ENCODE peak calls at places on chromosomes 11 and 22, in ten cellular contexts. U is SW480; Z is NCI-H460; P is GM20000; X is cardiac fibroblast; L is prostate gland; V is neural crest cell; M is stimulated activated CD4-positive, alpha-beta T cell treated with anti-CD3 and anti-CD28 coated beads, Interleukin-4, amount 100 ng/mL, for 4 hours; O is adrenal gland; H is hippocampal formation. S is an unnamed sample.
A peak's percentile ranks its signal among the peaks of the same experiment; 100 is the strongest.

GRCh38 chr11:79393362-79394043 is 47.3 kb downstream of the TENM4 start:
- DNase-seq in U (peak; percentile 39), Z (no peak), P (no peak), X (no peak), L (no peak), V (peak; percentile 16), M (no peak), O (no peak), H (no peak), S (no peak)

GRCh38 chr22:18112440-18112839 is 1.8 kb downstream of the TUBA8 start:
- DNase-seq in U (no peak), Z (no peak), P (no peak), X (no peak), L (no peak), V (no peak), M (no peak), O (no peak), H (no peak), S (no peak)

GRCh38 chr22:47190276-47190956 is 428.0 kb downstream of the TBC1D22A start:
- DNase-seq in U (no peak), Z (no peak), P (no peak), X (no peak), L (no peak), V (no peak), M (no peak), O (peak; percentile 3), H (no peak), S (no peak)

GRCh38 chr22:32969502-32969901 is 88.7 kb downstream of the SYN3 start:
- DNase-seq in U (no peak), Z (no peak), P (no peak), X (no peak), L (no peak), V (no peak), M (no peak), O (no peak), H (no peak), S (no peak)

GRCh38 chr11:14774738-14775137 is 117.3 kb downstream of the CYP2R1 start:
- DNase-seq in U (no peak), Z (no peak), P (no peak), X (peak; percentile 2), L (no peak), V (no peak), M (no peak), O (no peak), H (no peak), S (no peak)

GRCh38 chr11:3164138-3164539 is 971 bp downstream of the OSBPL5 start:
- DNase-seq in U (no peak), Z (no peak), P (no peak), X (no peak), L (no peak), V (no peak), M (no peak), O (no peak), H (no peak), S (peak; percentile 66)

GRCh38 chr11:126751242-126751641 is 249.3 kb downstream of the KIRREL3 start:
- DNase-seq in U (no peak), Z (no peak), P (no peak), X (no peak), L (no peak), V (no peak), M (no peak), O (no peak), H (no peak), S (no peak)

GRCh38 chr11:119029340-119030028 is 1.2 kb downstream of the SLC37A4 start:
- DNase-seq in U (no peak), Z (no peak), P (peak; percentile 43), X (no peak), L (peak; percentile 48), V (no peak), M (peak; percentile 37), O (no peak), H (no peak), S (no peak)

GRCh38 chr11:66985508-66986177 is 10.5 kb downstream of the C11orf86 start:
- DNase-seq in U (no peak), Z (no peak), P (no peak), X (no peak), L (peak; percentile 60), V (no peak), M (no peak), O (no peak), H (no peak), S (no peak)

GRCh38 chr11:25065711-25066110 is 568.9 kb downstream of the LUZP2 start:
- DNase-seq in U (peak; percentile 2), Z (no peak), P (no peak), X (peak; percentile 26), L (no peak), V (no peak), M (no peak), O (no peak), H (peak; percentile 7), S (no peak)

GRCh38 chr11:19766810-19767209 is 54.2 kb downstream of the NAV2 start:
- DNase-seq in U (no peak), Z (no peak), P (no peak), X (no peak), L (no peak), V (no peak), M (no peak), O (no peak), H (no peak), S (no peak)

GRCh38 chr11:4511267-4511666 is 28.8 kb downstream of the OR52K1 start:
- DNase-seq in U (no peak), Z (no peak), P (no peak), X (no peak), L (no peak), V (no peak), M (no peak), O (no peak), H (no peak), S (no peak)

GRCh38 chr22:31282748-31283468 is 9.4 kb downstream of the PIK3IP1 start:
- DNase-seq in U (no peak), Z (no peak), P (no peak), X (no peak), L (no peak), V (no peak), M (no peak), O (no peak), H (no peak), S (no peak)

GRCh38 chr22:38775656-38776055 is 18.3 kb downstream of the DNAL4 start:
- DNase-seq in U (no peak), Z (no peak), P (no peak), X (no peak), L (no peak), V (no peak), M (no peak), O (no peak), H (no peak), S (no peak)

S was measured in DND-41.